ENCODE peak calls at places on chromosomes 6 and 20, in four cellular contexts. N is NCI-H1092 treated with DMSO at 0.1 percent for 48 hours, M is HFFc6, O is GM10248. K is an unnamed sample.

GRCh38 chr6:119322715-119323350 is 26.7 kb downstream of the MAN1A1 start:
- DNase-seq in O (no peak), M (no peak), N (no peak), K (no peak)

GRCh38 chr20:44701116-44701865 is 13.9 kb upstream of the CCN5 start:
- DNase-seq in O (no peak), N (peak), M (no peak), K (no peak)

GRCh38 chr6:81451787-81452186 is 300.7 kb downstream of the TENT5A start:
- DNase-seq in N (no peak), O (peak), M (peak), K (peak)

GRCh38 chr20:37296371-37296770 is 6.9 kb downstream of the MANBAL start:
- DNase-seq in N (no peak), O (no peak), M (no peak), K (no peak)

GRCh38 chr20:53080969-53081871 is 109.1 kb downstream of the TSHZ2 start:
- DNase-seq in M (no peak), N (no peak), O (no peak), K (no peak)

GRCh38 chr20:53874104-53874503 is 196.3 kb downstream of the BCAS1 start:
- DNase-seq in N (no peak), O (no peak), M (no peak), K (no peak)

GRCh38 chr6:151514000-151514730 is 20.3 kb downstream of the CCDC170 start:
- DNase-seq in N (no peak), O (no peak), M (no peak), K (no peak)

GRCh38 chr6:166449036-166449435 is 66.3 kb upstream of the MPC1 start:
- DNase-seq in O (no peak), N (no peak), M (no peak), K (no peak)

GRCh38 chr20:17771206-17772004 is 71.6 kb downstream of the BANF2 start:
- DNase-seq in N (peak), O (no peak), M (peak), K (peak)

GRCh38 chr6:89508755-89509563 is 76.0 kb downstream of the ANKRD6 start:
- DNase-seq in N (no peak), M (no peak), O (no peak), K (no peak)

GRCh38 chr6:136651982-136652381 is 101.8 kb upstream of the MAP7 start:
- DNase-seq in N (no peak), O (no peak), M (no peak), K (no peak)